ENCODE peak calls at places on chromosomes 16 and 17, in five cellular contexts. C is mesenchymal stem cell, W is neuronal stem cell, H is H9, S is H1. V is an unnamed sample. For H3K9me3, the result is how much of the 10 kb centered on the place peaks cover.

GRCh38 chr17:44386182-44386525 is 3.3 kb downstream of the ITGA2B start:
- DNase-seq in C (no peak), W (no peak), H (no peak), S (no peak), V (no peak)

GRCh38 chr16:88809676-88810165 is 2.0 kb downstream of the APRT start:
- DNase-seq in C (no peak), W (no peak), H (peak), S (no peak), V (no peak)

GRCh38 chr17:44522883-44523671 is 19.9 kb upstream of the GPATCH8 start:
- DNase-seq in C (peak), W (no peak), H (peak), S (no peak), V (peak)

GRCh38 chr17:5832886-5833285 is 237.3 kb upstream of the WSCD1 start:
- DNase-seq in C (peak), W (peak), H (peak), S (no peak), V (peak)

GRCh38 chr16:71249399-71249798 is 18.9 kb upstream of the HYDIN start:
- DNase-seq in C (no peak), W (no peak), H (peak), S (no peak), V (no peak)

GRCh38 chr17:75361996-75362395 is 43.5 kb downstream of the GRB2 start:
- DNase-seq in C (no peak), W (no peak), H (no peak), S (no peak), V (no peak)

GRCh38 chr17:43125967-43126910 is 1.1 kb upstream of the BRCA1 start:
- DNase-seq in C (no peak), W (no peak), H (peak), S (no peak), V (peak)

GRCh38 chr17:40556198-40556661 is 9.0 kb downstream of the CCR7 start:
- DNase-seq in C (no peak), W (no peak), H (no peak), S (no peak), V (no peak)

GRCh38 chr17:80486692-80487091 is 10.3 kb upstream of the NPTX1 start:
- DNase-seq in C (no peak), W (no peak), H (peak), S (no peak), V (no peak)

GRCh38 chr16:71923941-71924690 is 28.8 kb downstream of the IST1 start:
- DNase-seq in C (no peak), W (no peak), H (no peak), S (no peak), V (no peak)

GRCh38 chr17:17434477-17434876 is 42.3 kb upstream of the MED9 start:
- DNase-seq in C (peak), W (no peak), H (no peak), S (no peak), V (peak)

GRCh38 chr16:1514507-1514906 is 19.0 kb upstream of the TMEM204 start:
- DNase-seq in C (no peak), W (no peak), H (no peak), S (no peak), V (no peak)

GRCh38 chr16:14400285-14400977 is 229.6 kb downstream of the PARN start:
- DNase-seq in C (no peak), W (no peak), H (no peak), S (no peak), V (no peak)

GRCh38 chr17:75096082-75096625 is 8.4 kb downstream of the SLC16A5 start:
- DNase-seq in C (peak), W (no peak), H (peak), S (no peak), V (peak)

GRCh38 chr16:80599466-80599865 is 58.7 kb downstream of the DYNLRB2 start:
- DNase-seq in C (no peak), W (no peak), H (no peak), S (no peak), V (peak)

GRCh38 chr16:57926041-57926440 is 44.9 kb downstream of the CNGB1 start:
- DNase-seq in C (no peak), W (no peak), H (no peak), S (no peak), V (no peak)

GRCh38 chr16:1794221-1794871 is 841 bp upstream of the IGFALS start:
- DNase-seq in C (no peak), W (no peak), H (peak), S (no peak), V (no peak)

GRCh38 chr17:67491009-67491677 is 114.1 kb downstream of the PITPNC1 start:
- DNase-seq in C (peak), W (no peak), H (peak), S (no peak), V (peak)

GRCh38 chr16:66588981-66589713 is 9.9 kb downstream of the CMTM2 start:
- DNase-seq in C (peak), W (no peak), H (peak), S (no peak), V (no peak)

GRCh38 chr16:57361384-57361783 is 2.8 kb downstream of the CCL22 start:
- DNase-seq in C (no peak), W (no peak), H (no peak), S (no peak), V (no peak)

GRCh38 chr17:80870401-80870800 is 121.2 kb upstream of the CHMP6 start:
- DNase-seq in C (no peak), W (no peak), H (no peak), S (no peak), V (no peak)

GRCh38 chr16:2745961-2746360 is 6.5 kb upstream of the SRRM2 start:
- DNase-seq in C (no peak), W (no peak), H (no peak), S (no peak), V (no peak)

GRCh38 chr17:75843577-75844529 is at the start of gene UNC13D:
- DNase-seq in C (no peak), W (no peak), H (peak), S (no peak), V (peak)

GRCh38 chr17:33523577-33523981 is 230.5 kb upstream of the ASIC2 start:
- DNase-seq in C (peak), W (no peak), H (no peak), S (no peak), V (peak)

GRCh38 chr17:68740555-68741447 is 139.6 kb upstream of the FAM20A start:
- DNase-seq in C (no peak), W (no peak), H (no peak), S (no peak), V (no peak)

GRCh38 chr17:78268960-78269892 is 37.8 kb downstream of the TMEM235 start:
- DNase-seq in C (peak), W (no peak), H (peak), S (no peak), V (peak)

GRCh38 chr17:1455291-1455747 is 713 bp downstream of the CRK start:
- DNase-seq in C (peak), W (peak), H (peak), S (no peak), V (peak)

GRCh38 chr16:84451781-84452180 is 52.7 kb downstream of the MEAK7 start:
- DNase-seq in C (no peak), W (no peak), H (no peak), S (no peak), V (no peak)
- H3K9me3 ChIP-seq in C (under half), W (under half), H (under half), S (under half), V (under half)

DNA sequence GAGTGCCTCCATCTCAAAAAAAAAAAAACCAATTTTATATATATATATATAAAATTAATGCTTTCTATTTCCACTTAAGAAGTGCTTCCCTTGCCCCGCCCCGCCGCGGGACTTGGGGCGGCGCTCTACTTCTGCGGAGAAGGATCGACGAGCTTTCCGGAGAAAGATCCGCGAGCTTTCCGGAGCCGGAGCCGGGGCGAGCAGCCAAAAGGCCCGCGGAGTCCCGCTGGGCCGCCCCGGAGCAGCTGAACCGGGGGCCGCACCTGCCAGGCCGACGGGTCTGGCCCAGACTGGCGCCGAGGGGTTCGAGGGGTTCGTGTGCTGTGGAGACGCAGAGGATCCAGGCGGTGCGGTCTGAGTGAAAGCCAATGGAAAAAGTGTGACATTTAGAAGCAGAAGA is 50.7 kb downstream of the TBC1D26 start:
- DNase-seq in C (no peak), W (no peak), H (no peak), S (no peak), V (peak)
- H2BK12ac ChIP-seq in C (no peak), W (no peak), H (no peak), S (no peak), V (no peak)

DNA sequence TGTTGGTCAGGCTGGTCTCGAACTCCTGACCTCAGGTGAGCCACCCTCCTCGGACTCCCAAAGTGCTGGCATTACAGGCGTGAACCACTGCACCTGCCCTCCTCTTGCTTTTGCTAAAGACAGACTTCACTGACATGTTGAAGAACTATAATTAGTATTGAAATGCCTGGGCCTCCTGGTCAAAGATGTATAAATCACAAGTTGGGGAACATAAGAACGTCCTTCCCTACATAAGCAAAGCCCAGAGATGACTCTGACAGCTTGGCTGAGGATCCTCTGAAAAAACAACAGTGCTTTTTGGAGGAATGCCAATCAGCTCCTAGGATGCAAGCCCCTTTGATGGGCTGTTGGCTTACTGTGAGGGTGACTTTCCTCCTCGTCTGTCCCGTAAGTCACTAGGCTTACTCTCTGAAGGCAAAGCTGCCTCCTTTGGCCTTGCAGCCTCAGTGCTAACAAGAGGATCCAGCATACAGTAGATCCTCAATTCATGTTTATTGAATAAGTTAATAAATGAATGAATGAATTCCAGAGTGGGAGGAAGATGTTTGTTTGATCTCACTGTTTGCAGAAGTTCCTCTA is 6.4 kb downstream of the APOH start:
- DNase-seq in C (no peak), W (no peak), H (no peak), S (no peak), V (no peak)
- H3K9me3 ChIP-seq in C (under half), W (under half), H (under half), S (under half), V (under half)

DNA sequence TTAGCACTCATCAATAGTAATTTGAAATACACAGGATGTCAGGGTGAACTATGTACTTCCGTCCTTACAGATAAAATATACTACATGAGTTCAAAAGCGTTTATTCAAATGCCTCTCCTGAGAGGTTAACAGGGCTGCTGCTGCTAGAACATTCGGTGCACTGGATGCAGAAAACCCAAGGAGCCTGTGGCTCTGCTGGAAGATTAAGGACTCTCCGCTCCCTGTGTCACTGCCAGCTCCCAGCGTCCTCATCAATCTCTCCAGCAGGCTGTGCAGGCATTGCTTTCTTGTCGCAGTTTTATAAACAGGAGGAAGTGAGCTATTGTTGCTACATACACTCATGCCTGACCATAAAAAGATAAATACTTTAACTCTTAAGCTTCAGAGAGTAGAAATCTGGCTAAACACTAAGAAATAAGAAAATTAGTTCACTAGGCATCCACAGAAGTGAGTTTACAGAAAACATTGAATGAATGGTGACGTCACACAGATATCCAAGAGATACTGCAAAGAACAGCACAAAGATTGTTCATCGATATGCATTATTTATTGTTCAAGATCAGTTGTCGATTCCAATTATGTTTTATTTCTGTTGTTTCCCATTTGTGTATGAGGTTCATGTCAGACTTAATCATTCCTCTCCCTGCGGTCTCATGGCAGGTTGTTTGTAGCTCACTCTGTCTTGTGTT is 128.0 kb upstream of the MON1B start:
- DNase-seq in C (peak), W (no peak), H (no peak), S (no peak), V (no peak)
- H2BK12ac ChIP-seq in C (no peak), W (no peak), H (no peak), S (no peak), V (no peak)

GRCh38 chr16:35302859-35303258 is 1843.4 kb downstream of the TP53TG3F start:
- DNase-seq in C (no peak), W (no peak), H (no peak), S (no peak), V (no peak)
- H3K9me3 ChIP-seq in C (under half), W (under half), H (half or more), S (half or more), V (under half)

DNA sequence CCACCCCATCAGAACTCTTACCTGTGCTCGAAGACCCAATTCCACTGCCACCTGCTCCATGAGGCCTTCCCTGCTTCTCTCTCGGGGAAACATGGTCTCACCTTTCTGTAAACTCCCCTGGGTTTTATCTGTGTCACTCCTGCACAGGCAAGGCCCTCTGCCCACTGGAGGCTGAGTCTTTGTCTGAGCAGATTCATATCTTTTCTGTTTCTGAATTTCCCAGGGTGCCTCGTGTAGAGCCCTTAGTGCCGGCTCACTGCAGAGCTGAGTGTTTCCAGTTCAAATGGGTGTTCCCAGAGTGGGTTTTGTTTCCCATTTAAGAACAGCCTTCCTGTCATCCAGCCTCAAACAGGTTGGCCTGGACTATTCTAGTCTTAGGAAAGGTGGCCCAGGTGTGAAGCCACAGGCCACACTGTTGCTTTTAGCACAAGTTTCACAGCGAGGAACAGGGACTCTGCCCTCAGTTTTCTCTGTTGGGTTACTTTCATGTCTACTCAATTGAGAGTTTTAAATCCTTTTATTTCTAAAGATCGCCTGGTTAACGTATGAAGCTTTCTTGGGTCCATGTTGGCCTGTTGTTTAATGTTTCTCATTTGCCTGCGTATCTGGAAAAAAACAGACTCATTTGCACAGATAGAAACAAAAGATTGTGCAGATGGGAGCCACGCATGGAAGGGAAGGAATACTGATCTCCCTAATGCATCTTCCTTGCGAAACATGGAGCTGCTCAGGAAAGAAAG is 228.7 kb downstream of the MSI2 start:
- DNase-seq in C (no peak), W (no peak), H (no peak), S (no peak), V (no peak)
- H2BK12ac ChIP-seq in C (no peak), W (no peak), H (no peak), S (no peak), V (peak)

GRCh38 chr17:22469941-22470340 is 777.6 kb downstream of the KCNJ18 start:
- DNase-seq in C (no peak), W (no peak), H (no peak), S (no peak), V (no peak)

GRCh38 chr17:22464041-22464440 is 771.7 kb downstream of the KCNJ18 start:
- DNase-seq in C (no peak), W (no peak), H (no peak), S (no peak), V (no peak)

GRCh38 chr17:22470411-22471175 is 778.3 kb downstream of the KCNJ18 start:
- DNase-seq in C (no peak), W (no peak), H (no peak), S (no peak), V (no peak)

GRCh38 chr17:22467720-22468119 is 775.4 kb downstream of the KCNJ18 start:
- DNase-seq in C (no peak), W (no peak), H (no peak), S (no peak), V (no peak)

DNA sequence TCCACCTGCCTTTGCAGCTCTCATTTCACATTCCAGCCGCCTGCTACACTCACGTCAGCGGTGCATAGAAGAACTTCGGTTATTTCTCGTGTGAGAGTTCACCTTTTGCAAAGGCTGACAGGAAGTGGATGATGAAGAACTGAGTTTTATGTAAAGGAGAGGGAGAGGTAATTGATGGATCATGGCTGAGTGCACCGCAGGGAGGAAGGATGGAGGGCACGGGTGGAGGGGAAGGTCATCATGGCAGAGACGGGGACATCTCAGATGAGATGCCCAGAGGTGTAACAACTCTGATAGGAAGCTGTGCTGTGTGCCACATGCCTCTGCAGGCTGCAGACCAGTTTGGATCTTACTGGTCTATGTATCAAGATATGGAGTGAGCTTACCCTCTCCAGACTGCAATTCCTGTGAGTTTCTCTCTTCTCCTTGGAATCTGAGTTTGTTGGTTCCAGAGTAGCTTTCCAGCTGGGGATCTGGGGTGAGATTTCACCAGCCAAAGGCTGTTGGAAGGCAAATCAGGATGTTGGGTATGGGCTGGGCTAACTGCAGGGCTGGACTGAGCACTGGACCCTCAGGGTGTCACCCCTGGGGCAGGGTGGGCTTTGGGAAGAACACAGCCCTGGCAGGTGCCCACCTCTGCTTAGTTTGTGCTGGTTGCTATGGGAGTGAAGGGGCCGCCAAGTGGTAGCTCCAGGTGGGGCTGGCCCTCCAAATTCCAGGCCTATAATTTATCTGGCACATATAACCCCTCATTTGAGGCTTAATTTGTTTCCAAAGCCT is 777.0 kb downstream of the KCNJ18 start:
- DNase-seq in C (no peak), W (no peak), H (no peak), S (no peak), V (no peak)
- H3K9me3 ChIP-seq in C (under half), W (under half), H (half or more), S (half or more), V (under half)

GRCh38 chr17:46960152-46960551 is 18.9 kb downstream of the RPRML start:
- DNase-seq in C (no peak), W (no peak), H (no peak), S (no peak), V (no peak)

GRCh38 chr17:46962374-46962790 is 16.7 kb downstream of the RPRML start:
- DNase-seq in C (peak), W (no peak), H (no peak), S (no peak), V (no peak)

GRCh38 chr17:46963571-46963970 is 15.5 kb downstream of the RPRML start:
- DNase-seq in C (no peak), W (no peak), H (no peak), S (no peak), V (no peak)

DNA sequence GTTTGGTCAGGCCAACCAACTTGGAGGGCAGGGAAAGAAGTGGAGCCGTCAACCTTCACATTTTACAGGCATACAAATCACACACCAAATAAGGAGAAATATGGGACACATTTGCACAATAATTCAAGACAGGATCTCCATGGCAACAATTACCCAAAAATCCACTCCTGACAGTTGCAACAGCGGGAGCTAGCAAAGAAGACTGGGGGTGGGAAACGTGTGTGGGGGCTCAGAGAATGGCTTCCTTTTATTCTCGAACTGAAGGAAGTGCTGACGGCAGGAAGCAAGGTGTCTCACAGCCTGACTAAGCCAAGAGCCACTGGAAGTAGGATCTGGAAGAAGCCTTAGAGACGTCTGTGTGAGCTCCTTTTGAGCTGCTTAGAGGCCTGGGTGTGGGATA is 20.9 kb downstream of the RPRML start:
- DNase-seq in C (no peak), W (no peak), H (no peak), S (no peak), V (no peak)
- H2BK12ac ChIP-seq in C (no peak), W (no peak), H (no peak), S (no peak), V (no peak)

V was measured in trophoblast cell.